ENCODE peak calls at places on chromosomes 6 and 20, in six cellular contexts. Y is A549, G is ovary, D is tibial nerve, Z is spleen, U is body of pancreas. K is an unnamed sample.

GRCh38 chr20:23614163-23614562 is 8.4 kb upstream of the CST9 start:
- DNase-seq in Y (no peak), G (no peak), D (no peak), Z (no peak), U (no peak), K (no peak)

GRCh38 chr6:143615785-143616184 is 62.0 kb upstream of the PHACTR2 start:
- DNase-seq in Y (no peak), G (no peak), D (no peak), Z (no peak), U (no peak), K (no peak)

GRCh38 chr20:32534661-32535240 is 50.4 kb downstream of the NOL4L start:
- DNase-seq in Y (no peak), G (no peak), D (no peak), Z (no peak), U (no peak), K (no peak)

GRCh38 chr6:56730663-56731529 is 88.2 kb upstream of the DST start:
- DNase-seq in Y (no peak), G (no peak), D (no peak), Z (no peak), U (no peak), K (no peak)

GRCh38 chr6:81643156-81643555 is 109.3 kb downstream of the TENT5A start:
- DNase-seq in Y (no peak), G (no peak), D (no peak), Z (no peak), U (no peak), K (no peak)

GRCh38 chr20:47361268-47361665 is 4.8 kb upstream of the ZMYND8 start:
- DNase-seq in Y (no peak), G (no peak), D (no peak), Z (peak), U (no peak), K (no peak)

GRCh38 chr6:33075568-33076405 is at the start of gene HLA-DPB1:
- DNase-seq in Y (peak), G (no peak), D (no peak), Z (peak), U (no peak), K (no peak)

GRCh38 chr20:36768768-36769430 is 4.7 kb downstream of the DSN1 start:
- DNase-seq in Y (no peak), G (no peak), D (no peak), Z (no peak), U (no peak), K (no peak)

GRCh38 chr6:160831751-160832150 is 129.7 kb downstream of the PLG start:
- DNase-seq in Y (peak), G (no peak), D (no peak), Z (no peak), U (no peak), K (no peak)

GRCh38 chr20:61556116-61556515 is 304.1 kb downstream of the CDH4 start:
- DNase-seq in Y (peak), G (no peak), D (no peak), Z (no peak), U (no peak), K (no peak)

GRCh38 chr6:89281779-89282246 is 33.3 kb downstream of the GABRR2 start:
- DNase-seq in Y (peak), G (no peak), D (no peak), Z (no peak), U (peak), K (no peak)

GRCh38 chr20:2379511-2380229 is 1.0 kb upstream of the TGM6 start:
- DNase-seq in Y (no peak), G (no peak), D (no peak), Z (no peak), U (no peak), K (no peak)

GRCh38 chr20:25227317-25227831 is 20.5 kb upstream of the PYGB start:
- DNase-seq in Y (peak), G (no peak), D (no peak), Z (peak), U (no peak), K (no peak)

GRCh38 chr6:110296151-110297028 is 61.8 kb downstream of the METTL24 start:
- DNase-seq in Y (no peak), G (no peak), D (no peak), Z (no peak), U (no peak), K (no peak)

GRCh38 chr6:68313911-68314310 is 321.2 kb upstream of the ADGRB3 start:
- DNase-seq in Y (peak), G (no peak), D (no peak), Z (no peak), U (no peak), K (no peak)

GRCh38 chr20:45119556-45120266 is 4.6 kb downstream of the WFDC12 start:
- DNase-seq in Y (no peak), G (no peak), D (no peak), Z (no peak), U (no peak), K (no peak)

GRCh38 chr6:98657764-98658163 is 176.6 kb upstream of the POU3F2 start:
- DNase-seq in Y (peak), G (no peak), D (no peak), Z (no peak), U (peak), K (peak)

GRCh38 chr6:20212392-20213111 is at the start of gene MBOAT1:
- DNase-seq in Y (peak), G (peak), D (peak), Z (peak), U (peak), K (peak)

GRCh38 chr6:136920216-136920857 is 1.8 kb upstream of the SLC35D3 start:
- DNase-seq in Y (no peak), G (no peak), D (no peak), Z (no peak), U (no peak), K (no peak)

GRCh38 chr20:19944772-19945459 is 72.2 kb upstream of the NAA20 start:
- DNase-seq in Y (no peak), G (no peak), D (no peak), Z (no peak), U (no peak), K (no peak)

GRCh38 chr20:58407966-58408557 is 19.0 kb downstream of the VAPB start:
- DNase-seq in Y (no peak), G (no peak), D (no peak), Z (no peak), U (peak), K (no peak)

GRCh38 chr6:6806793-6807518 is 218.4 kb downstream of the LY86 start:
- DNase-seq in Y (no peak), G (peak), D (peak), Z (peak), U (no peak), K (no peak)

GRCh38 chr20:61925555-61926252 is 140.0 kb downstream of the TAF4 start:
- DNase-seq in Y (no peak), G (no peak), D (no peak), Z (peak), U (no peak), K (no peak)

GRCh38 chr6:16337280-16337975 is 99.0 kb downstream of the GMPR start:
- DNase-seq in Y (no peak), G (peak), D (peak), Z (peak), U (peak), K (no peak)

GRCh38 chr6:16338577-16339262 is 100.3 kb downstream of the GMPR start:
- DNase-seq in Y (peak), G (peak), D (peak), Z (no peak), U (peak), K (no peak)

GRCh38 chr6:16334671-16335070 is 96.3 kb downstream of the GMPR start:
- DNase-seq in Y (peak), G (peak), D (peak), Z (no peak), U (peak), K (no peak)

GRCh38 chr6:16335176-16335575 is 96.8 kb downstream of the GMPR start:
- DNase-seq in Y (no peak), G (no peak), D (no peak), Z (no peak), U (no peak), K (no peak)

GRCh38 chr6:16336056-16336810 is 97.8 kb downstream of the GMPR start:
- DNase-seq in Y (no peak), G (no peak), D (no peak), Z (no peak), U (no peak), K (no peak)
- TF ChIP-seq CTCF in Y (no peak), G (no peak), D (no peak), Z (no peak), U (no peak), K (no peak)

GRCh38 chr6:116611020-116611419 is 5.3 kb upstream of the RSPH4A start:
- DNase-seq in Y (no peak), G (no peak), D (no peak), Z (no peak), U (no peak), K (no peak)

GRCh38 chr6:116616757-116617093 is 446 bp downstream of the RSPH4A start:
- DNase-seq in Y (peak), G (peak), D (no peak), Z (peak), U (peak), K (no peak)

GRCh38 chr6:116615937-116616756 is at the start of gene RSPH4A:
- DNase-seq in Y (peak), G (peak), D (peak), Z (peak), U (peak), K (peak)
- TF ChIP-seq CTCF in Y (no peak), G (no peak), D (peak), Z (no peak), U (peak), K (no peak)

DNA sequence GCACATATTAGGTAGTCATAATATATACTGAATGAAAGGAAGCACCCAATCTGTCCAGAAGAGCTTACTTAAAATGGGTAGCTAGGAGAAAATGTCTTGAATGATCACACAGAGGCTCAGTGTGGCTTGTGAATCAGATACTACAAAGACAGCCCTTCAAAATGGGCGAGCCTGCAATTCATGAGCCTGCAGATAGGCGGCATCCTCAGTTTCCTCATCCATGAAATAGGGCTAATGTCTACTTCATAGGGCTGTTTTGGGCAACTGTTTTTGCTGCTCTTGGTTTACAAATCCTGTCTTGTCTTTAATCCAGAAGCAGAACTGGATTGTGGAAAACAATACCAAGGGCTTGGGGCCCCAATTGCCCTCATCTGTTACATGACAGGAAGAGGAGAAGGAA is 129.3 kb upstream of the KCNK16 start:
- DNase-seq in Y (peak), G (no peak), D (no peak), Z (no peak), U (no peak), K (no peak)
- TF ChIP-seq CTCF in Y (no peak), G (no peak), D (no peak), Z (no peak), U (no peak), K (peak)

GRCh38 chr6:39870950-39871349 is 63.3 kb downstream of the MOCS1 start:
- DNase-seq in Y (no peak), G (no peak), D (no peak), Z (no peak), U (no peak), K (no peak)
- TF ChIP-seq CTCF in Y (no peak), G (no peak), D (no peak), Z (no peak), U (no peak), K (no peak)

GRCh38 chr6:106360989-106361430 is 493 bp downstream of the CRYBG1 start:
- DNase-seq in Y (no peak), G (no peak), D (no peak), Z (peak), U (peak), K (no peak)

GRCh38 chr6:106356382-106356781 is 4.1 kb upstream of the CRYBG1 start:
- DNase-seq in Y (no peak), G (no peak), D (no peak), Z (no peak), U (no peak), K (no peak)

GRCh38 chr6:106363401-106364138 is 3.1 kb downstream of the CRYBG1 start:
- DNase-seq in Y (no peak), G (no peak), D (no peak), Z (no peak), U (no peak), K (no peak)

GRCh38 chr6:106359989-106360409 is 518 bp upstream of the CRYBG1 start:
- DNase-seq in Y (no peak), G (no peak), D (no peak), Z (no peak), U (no peak), K (no peak)

DNA sequence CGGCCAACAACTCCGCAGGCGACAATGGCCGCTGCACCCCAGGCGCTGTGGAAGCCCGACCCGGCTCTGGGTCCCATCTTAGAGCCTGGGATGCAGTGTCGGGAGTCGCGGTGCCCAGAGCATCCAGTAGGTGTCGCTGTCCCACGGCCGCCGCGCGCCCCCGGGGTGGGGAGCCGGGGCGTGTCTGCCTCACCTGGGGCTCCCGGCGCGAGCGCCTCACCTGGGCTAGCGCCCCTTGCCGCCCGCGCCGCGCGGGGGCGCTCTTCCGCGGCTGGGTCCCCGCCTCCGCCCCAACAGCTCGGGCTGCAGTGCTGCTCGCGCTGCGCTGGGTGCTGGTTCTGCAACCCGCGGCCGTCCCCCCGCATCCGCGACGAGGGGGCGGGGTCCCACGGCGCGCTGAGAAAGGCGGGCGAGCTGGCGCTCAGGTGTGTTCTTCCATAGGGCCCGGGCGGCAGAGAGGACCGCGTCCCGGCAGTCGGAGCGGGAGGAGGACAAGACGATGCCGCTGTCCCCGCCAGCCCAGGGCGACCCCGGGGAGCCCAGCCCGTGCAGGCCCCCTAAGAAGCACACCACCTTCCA is at the start of gene CRYBG1:
- DNase-seq in Y (peak), G (peak), D (no peak), Z (peak), U (peak), K (peak)
- TF ChIP-seq CTCF in Y (peak), G (no peak), D (peak), Z (peak), U (peak), K (peak)

GRCh38 chr6:148881593-148882311 is 134.9 kb downstream of the UST start:
- DNase-seq in Y (no peak), G (no peak), D (no peak), Z (no peak), U (no peak), K (no peak)
- TF ChIP-seq CTCF in Y (no peak), G (no peak), D (no peak), Z (no peak), U (no peak), K (no peak)

GRCh38 chr6:79234150-79235022 is at the start of gene HMGN3:
- DNase-seq in Y (peak), G (peak), D (peak), Z (peak), U (peak), K (peak)
- TF ChIP-seq CTCF in Y (no peak), G (no peak), D (peak), Z (peak), U (peak), K (peak)